ENCODE peak calls at places on chromosomes 2 and 18, in eight cellular contexts. J, N, L, W, S, E, V and B are unnamed samples.

GRCh38 chr2:55165567-55165966 is 66.5 kb downstream of the CLHC1 start:
- DNase-seq in S (no peak), L (no peak), V (no peak), W (no peak), J (no peak), N (no peak), E (no peak), B (no peak)

GRCh38 chr2:129748653-129749052 is 230.8 kb upstream of the RAB6C start:
- DNase-seq in E (no peak), L (peak), N (no peak), J (peak), S (peak), V (peak), W (peak), B (no peak)

GRCh38 chr2:159249955-159250723 is 36.4 kb downstream of the WDSUB1 start:
- DNase-seq in W (no peak), V (no peak), E (peak), J (no peak), S (peak), N (peak), L (no peak), B (no peak)

GRCh38 chr2:128062571-128062970 is 28.4 kb upstream of the UGGT1 start:
- DNase-seq in L (no peak), E (no peak), J (no peak), W (no peak), S (no peak), V (no peak), N (no peak), B (no peak)

GRCh38 chr18:60053747-60054304 is 154.0 kb downstream of the PMAIP1 start:
- DNase-seq in L (peak), E (peak), W (peak), V (no peak), N (peak), S (peak), J (peak), B (no peak)

GRCh38 chr2:147394179-147394790 is 450.5 kb upstream of the ACVR2A start:
- DNase-seq in L (no peak), E (no peak), N (no peak), J (no peak), V (no peak), S (no peak), W (no peak), B (no peak)

GRCh38 chr18:55768255-55768654 is 180.3 kb upstream of the TCF4 start:
- DNase-seq in V (no peak), N (peak), L (no peak), S (no peak), E (no peak), W (no peak), J (peak), B (no peak)

GRCh38 chr2:118847447-118848172 is at the start of gene EN1:
- DNase-seq in N (no peak), J (peak), V (no peak), S (no peak), L (no peak), E (no peak), W (peak), B (no peak)

GRCh38 chr2:223101340-223102039 is 49.5 kb downstream of the KCNE4 start:
- DNase-seq in S (peak), L (peak), N (peak), V (peak), J (peak), E (peak), W (peak), B (no peak)

GRCh38 chr2:18123211-18123570 is 244.7 kb downstream of the KCNS3 start:
- DNase-seq in W (no peak), V (no peak), J (no peak), L (no peak), E (no peak), N (no peak), S (no peak), B (no peak)

GRCh38 chr2:162333968-162334367 is 10.0 kb upstream of the GCA start:
- DNase-seq in E (no peak), N (peak), J (peak), S (no peak), W (peak), L (peak), V (no peak), B (no peak)

GRCh38 chr2:29786361-29786760 is 135.0 kb downstream of the ALK start:
- DNase-seq in L (no peak), E (no peak), V (no peak), N (no peak), J (no peak), W (no peak), S (no peak), B (no peak)

GRCh38 chr2:150644298-150645067 is 157.0 kb upstream of the RND3 start:
- DNase-seq in L (no peak), S (no peak), E (no peak), V (no peak), W (no peak), N (no peak), J (no peak), B (no peak)

GRCh38 chr2:201654611-201655384 is 11.5 kb upstream of the TMEM237 start:
- DNase-seq in W (no peak), V (no peak), L (no peak), E (no peak), J (no peak), S (no peak), N (peak), B (no peak)

GRCh38 chr2:68889021-68889420 is 17.8 kb upstream of the BMP10 start:
- DNase-seq in J (no peak), W (no peak), N (no peak), L (no peak), V (no peak), E (no peak), S (no peak), B (no peak)

GRCh38 chr2:106197878-106198277 is 3.8 kb upstream of the UXS1 start:
- DNase-seq in V (no peak), E (no peak), S (no peak), W (no peak), J (no peak), N (no peak), L (peak), B (no peak)

GRCh38 chr2:30590407-30590806 is 143.4 kb downstream of the LCLAT1 start:
- DNase-seq in N (no peak), E (no peak), J (no peak), L (no peak), W (no peak), S (no peak), V (no peak), B (no peak)

GRCh38 chr18:38421016-38421415 is 855.4 kb upstream of the CELF4 start:
- DNase-seq in L (no peak), V (no peak), N (no peak), E (no peak), S (no peak), J (no peak), W (no peak), B (no peak)

GRCh38 chr2:230980468-230980867 is 15.5 kb upstream of the SPATA3 start:
- DNase-seq in V (no peak), W (no peak), N (no peak), S (no peak), J (no peak), L (no peak), E (no peak), B (no peak)

GRCh38 chr18:8406486-8407250 is 202.6 kb upstream of the RAB12 start:
- DNase-seq in N (no peak), J (no peak), V (no peak), L (no peak), S (no peak), E (no peak), W (no peak), B (no peak)

GRCh38 chr2:112623913-112624777 is 21.6 kb upstream of the SLC20A1 start:
- DNase-seq in S (peak), E (no peak), V (no peak), L (no peak), N (peak), J (no peak), W (peak), B (no peak)

GRCh38 chr2:45706028-45706427 is 54.6 kb downstream of the PRKCE start:
- DNase-seq in S (no peak), J (no peak), L (no peak), V (no peak), N (peak), W (no peak), E (no peak), B (no peak)

GRCh38 chr2:197306691-197307030 is 3.9 kb downstream of the ANKRD44 start:
- DNase-seq in N (no peak), E (no peak), S (no peak), J (no peak), L (no peak), W (no peak), V (no peak), B (no peak)

GRCh38 chr2:54528311-54528945 is 72.3 kb downstream of the SPTBN1 start:
- DNase-seq in E (no peak), W (no peak), J (no peak), S (no peak), L (no peak), V (no peak), N (no peak), B (no peak)

GRCh38 chr2:221758076-221758475 is 186.0 kb upstream of the EPHA4 start:
- DNase-seq in N (no peak), W (no peak), E (no peak), L (no peak), S (no peak), J (no peak), V (no peak), B (no peak)

GRCh38 chr2:221761260-221761659 is 189.2 kb upstream of the EPHA4 start:
- DNase-seq in N (no peak), S (no peak), E (no peak), L (no peak), J (no peak), W (no peak), V (no peak), B (no peak)

GRCh38 chr2:221767106-221767878 is 195.2 kb upstream of the EPHA4 start:
- DNase-seq in J (no peak), N (peak), L (no peak), E (no peak), S (no peak), V (no peak), W (no peak), B (no peak)

DNA sequence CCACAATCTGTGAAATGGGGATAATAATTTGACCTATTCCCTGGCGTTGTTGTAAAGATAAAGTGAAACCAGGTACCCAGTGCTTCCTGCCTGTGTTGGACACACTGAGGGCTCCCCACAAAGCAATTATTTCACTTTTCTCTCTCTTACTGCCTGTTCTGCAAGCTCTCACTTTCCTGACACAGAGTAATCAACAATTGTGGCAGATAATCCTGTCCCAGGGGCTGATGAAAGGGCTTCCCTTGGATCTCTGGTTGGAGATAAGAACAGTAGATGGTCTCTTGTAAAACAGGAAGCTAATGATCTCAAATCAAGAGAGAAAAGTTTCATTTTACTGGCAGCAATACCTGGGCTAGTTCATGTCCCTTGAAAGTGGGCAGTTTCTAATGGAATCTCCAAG is 190.4 kb upstream of the EPHA4 start:
- DNase-seq in N (no peak), L (no peak), S (no peak), V (no peak), W (no peak), E (no peak), J (no peak), B (no peak)
- TF ChIP-seq EZH2 in N (no peak), L (no peak), S (no peak), V (no peak), W (no peak), E (no peak), J (no peak), B (no peak)

GRCh38 chr2:28691774-28692281 is 59.8 kb upstream of the PPP1CB start:
- DNase-seq in N (peak), J (peak), L (peak), V (no peak), S (no peak), E (no peak), W (no peak), B (no peak)
- TF ChIP-seq POLR2AphosphoS5 in N (peak), J (no peak), L (no peak), V (no peak), S (no peak), E (no peak), W (no peak), B (no peak)

DNA sequence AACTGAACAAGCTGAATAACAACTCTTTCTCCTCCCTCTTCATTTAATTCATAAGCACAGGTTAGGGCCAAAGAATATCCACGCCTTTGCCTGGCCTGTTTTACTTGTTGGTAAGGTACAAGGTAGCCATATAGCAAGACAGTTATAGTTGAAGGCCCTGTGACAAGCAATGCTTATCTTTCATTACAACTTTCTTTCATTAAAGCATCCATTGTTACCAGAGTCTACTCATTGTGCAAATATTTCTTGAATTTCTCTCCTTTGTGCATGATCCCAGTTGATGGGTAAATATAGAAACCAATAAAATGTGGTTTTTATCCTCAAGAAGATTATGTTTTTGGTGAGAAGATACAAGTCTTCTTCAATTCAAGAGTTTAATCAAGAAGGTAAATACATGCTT is 140.2 kb downstream of the UBE2E3 start:
- DNase-seq in N (no peak), S (no peak), J (no peak), V (no peak), L (no peak), W (no peak), E (no peak), B (no peak)
- TF ChIP-seq EZH2 in N (no peak), S (no peak), J (no peak), V (no peak), L (no peak), W (no peak), E (no peak), B (no peak)

DNA sequence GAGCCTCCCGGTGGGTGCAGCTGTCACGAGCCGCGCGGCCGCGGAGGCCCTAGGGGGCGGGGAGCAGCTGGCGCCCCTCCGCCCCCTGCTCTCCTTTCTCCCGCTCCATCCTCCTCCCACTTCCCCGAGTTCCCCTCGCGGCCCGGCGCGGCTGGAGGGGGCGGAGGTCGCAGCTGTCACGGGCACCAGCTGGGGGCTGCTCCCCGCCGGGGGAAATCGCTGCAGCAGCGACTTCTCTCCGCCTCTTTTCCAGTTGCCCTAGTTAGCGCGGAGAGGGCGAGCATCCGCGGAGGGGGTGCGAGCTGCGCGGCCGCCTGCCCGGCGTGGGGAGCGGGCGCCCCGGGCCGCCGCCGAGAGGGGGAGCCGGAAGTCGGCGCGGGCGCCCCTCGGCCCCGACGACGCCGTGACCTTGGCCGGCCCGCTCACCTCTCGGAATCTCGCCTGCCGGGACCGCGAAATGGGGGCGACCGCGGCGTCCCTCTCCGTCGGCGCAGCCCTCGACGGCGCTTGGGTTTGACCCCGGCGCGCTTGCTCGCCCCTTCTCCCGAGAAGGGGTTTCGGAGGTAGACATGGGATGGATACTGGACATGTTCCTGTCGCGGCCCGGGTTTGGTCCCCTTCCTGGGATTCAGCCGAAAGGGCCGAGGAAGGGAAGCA is 700 bp downstream of the NCOA1 start:
- DNase-seq in J (peak), S (no peak), W (peak), N (peak), E (no peak), L (no peak), V (no peak), B (no peak)
- TF ChIP-seq POLR2AphosphoS5 in J (no peak), S (no peak), W (no peak), N (peak), E (peak), L (no peak), V (no peak), B (no peak)

GRCh38 chr2:104868081-104868806 is 14.3 kb downstream of the POU3F3 start:
- DNase-seq in L (no peak), W (no peak), V (no peak), J (no peak), S (no peak), E (no peak), N (no peak), B (no peak)

GRCh38 chr2:104866883-104867350 is 13.0 kb downstream of the POU3F3 start:
- DNase-seq in L (no peak), V (no peak), N (no peak), E (no peak), J (peak), S (no peak), W (no peak), B (no peak)

GRCh38 chr2:104867351-104868080 is 13.6 kb downstream of the POU3F3 start:
- DNase-seq in N (no peak), W (no peak), E (no peak), S (no peak), L (no peak), J (peak), V (no peak), B (no peak)

GRCh38 chr2:104864751-104865470 is 11.0 kb downstream of the POU3F3 start:
- DNase-seq in S (no peak), W (no peak), E (no peak), V (no peak), J (peak), L (no peak), N (no peak), B (no peak)

DNA sequence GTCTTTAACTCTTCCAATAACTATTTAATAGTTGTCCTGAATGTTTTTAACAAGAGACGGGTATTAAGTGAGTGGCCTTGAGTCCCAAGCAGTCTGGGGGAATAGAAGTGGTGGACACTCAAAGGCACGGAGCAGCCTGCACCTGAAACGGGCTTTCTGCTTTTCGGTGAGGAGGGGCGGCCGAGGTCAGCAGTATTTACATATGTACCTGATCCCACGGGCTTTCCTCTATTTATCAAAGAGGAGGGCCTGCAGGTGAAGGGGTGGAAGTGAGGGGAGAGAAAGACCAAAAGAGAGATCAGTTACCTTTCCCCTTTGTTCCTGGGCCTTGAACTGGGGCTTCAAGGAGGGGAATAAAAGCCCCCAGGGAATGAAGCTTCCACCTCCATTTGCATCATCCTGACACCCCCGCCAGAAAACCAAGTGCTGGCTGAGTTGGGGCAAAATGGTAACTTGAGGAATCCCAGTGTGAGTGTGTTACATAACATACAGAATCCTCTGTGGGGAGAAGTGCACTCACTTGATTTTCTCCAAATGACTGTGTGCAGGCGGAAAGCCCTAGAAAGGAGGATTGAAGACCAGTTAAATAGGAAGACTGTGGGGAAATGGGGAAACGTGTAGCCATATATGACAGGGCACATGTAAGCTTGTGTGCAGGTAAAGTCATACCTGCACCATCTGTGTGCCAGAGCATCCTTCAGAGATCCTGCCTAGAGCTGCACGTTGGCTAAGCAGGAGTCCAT is 12.4 kb downstream of the POU3F3 start:
- DNase-seq in W (no peak), L (no peak), V (no peak), E (no peak), J (peak), S (no peak), N (no peak), B (no peak)
- TF ChIP-seq EZH2 in W (no peak), L (no peak), V (no peak), E (no peak), J (peak), S (no peak), N (no peak), B (no peak)

GRCh38 chr2:121200011-121200347 is 85.0 kb downstream of the TFCP2L1 start:
- DNase-seq in E (no peak), S (no peak), L (no peak), J (no peak), W (no peak), N (no peak), V (no peak), B (no peak)

GRCh38 chr2:121196849-121197155 is 88.2 kb downstream of the TFCP2L1 start:
- DNase-seq in S (no peak), V (no peak), E (no peak), N (no peak), J (no peak), L (no peak), W (no peak), B (no peak)

GRCh38 chr2:121196132-121196848 is 88.7 kb downstream of the TFCP2L1 start:
- DNase-seq in V (no peak), L (no peak), E (no peak), J (peak), W (no peak), S (no peak), N (no peak), B (no peak)

GRCh38 chr2:121199281-121200010 is 85.6 kb downstream of the TFCP2L1 start:
- DNase-seq in W (no peak), N (no peak), V (no peak), S (no peak), J (no peak), E (no peak), L (no peak), B (no peak)

DNA sequence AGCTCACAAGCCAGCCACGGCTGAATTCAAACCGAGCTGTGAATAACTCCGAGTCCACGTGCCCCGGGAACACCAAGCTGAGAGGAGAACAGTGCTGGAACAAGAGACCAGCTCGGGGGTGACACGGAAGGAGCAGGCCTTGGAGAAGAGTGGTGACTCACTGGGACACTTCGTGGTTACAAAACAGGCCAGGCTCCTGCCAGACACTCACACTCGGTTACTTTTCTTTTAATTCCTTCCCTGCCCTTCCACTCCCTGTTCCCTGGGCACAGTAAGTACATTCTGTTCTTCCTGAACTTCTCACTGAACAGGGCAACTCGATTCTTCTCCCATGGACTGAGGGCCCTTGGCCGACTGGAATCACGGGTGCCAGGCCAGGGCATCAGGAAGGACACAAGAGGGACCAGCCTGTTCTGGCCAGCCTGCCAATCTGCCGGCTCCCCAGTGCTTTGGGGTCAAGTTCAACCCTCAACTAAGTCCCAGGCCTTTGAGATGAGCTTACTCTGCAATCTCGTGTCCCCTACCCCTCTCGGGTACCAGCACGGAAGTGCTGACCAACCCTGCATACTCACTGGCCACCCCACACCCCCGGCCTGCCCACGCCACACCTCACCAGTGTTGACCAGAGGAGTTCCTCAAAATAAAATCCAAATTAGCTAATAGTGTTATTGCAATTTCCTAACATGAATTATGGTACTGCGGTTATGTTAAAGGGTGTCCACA is 87.5 kb downstream of the TFCP2L1 start:
- DNase-seq in S (no peak), L (no peak), V (no peak), N (no peak), E (no peak), W (peak), J (no peak), B (no peak)
- TF ChIP-seq POLR2AphosphoS5 in S (no peak), L (no peak), V (no peak), N (no peak), E (no peak), W (no peak), J (no peak), B (no peak)